ENCODE peak calls at places on chromosomes 4 and X, in nine cellular contexts. F is heart left ventricle; L is left ventricle myocardium inferior; N is CD8-positive, alpha-beta T cell; S is endothelial cell of umbilical vein; D is prostate gland; J is colonic mucosa; W is OCI-LY7; E is neuronal stem cell. Q is an unnamed sample.

GRCh38 chrX:151713859-151714258 is 2.0 kb upstream of the FATE1 start:
- DNase-seq in F (no peak), L (no peak), N (no peak), S (no peak), D (no peak), J (no peak), W (peak; percentile 11), E (no peak), Q (no peak)

GRCh38 chr4:185634066-185634652 is 98.9 kb upstream of the PDLIM3 start:
- DNase-seq in F (no peak), L (no peak), N (no peak), S (no peak), D (no peak), J (no peak), W (peak; percentile 31), E (no peak), Q (peak; percentile 27)

GRCh38 chrX:136754641-136755040 is 26.1 kb downstream of the ARHGEF6 start:
- DNase-seq in F (peak; percentile 58), L (peak; percentile 52), N (peak; percentile 39), S (no peak), D (peak; percentile 3), J (no peak), W (no peak), E (no peak), Q (peak; percentile 29)

GRCh38 chr4:153222162-153222789 is 18.0 kb downstream of the TRIM2 start:
- DNase-seq in F (peak; percentile 55), L (peak; percentile 39), N (peak; percentile 7), S (peak; percentile 82), D (peak; percentile 70), J (peak; percentile 77), W (no peak), E (peak; percentile 80), Q (peak; percentile 32)

GRCh38 chr4:70721747-70722146 is at the start of gene RUFY3:
- DNase-seq in F (peak; percentile 56), L (no peak), N (no peak), S (no peak), D (no peak), J (no peak), W (no peak), E (no peak), Q (no peak)

GRCh38 chr4:152513078-152513477 is 22.8 kb downstream of the FBXW7 start:
- DNase-seq in F (no peak), L (no peak), N (no peak), S (no peak), D (no peak), J (no peak), W (no peak), E (no peak), Q (no peak)

GRCh38 chrX:46791927-46792825 is 33.3 kb upstream of the SLC9A7 start:
- DNase-seq in F (no peak), L (no peak), N (no peak), S (peak; percentile 84), D (peak; percentile 57), J (no peak), W (no peak), E (no peak), Q (peak; percentile 41)

GRCh38 chr4:5114911-5115310 is 63.6 kb downstream of the STK32B start:
- DNase-seq in F (no peak), L (no peak), N (no peak), S (no peak), D (no peak), J (no peak), W (no peak), E (no peak), Q (no peak)

GRCh38 chr4:74682567-74683359 is 111.6 kb downstream of the BTC start:
- DNase-seq in F (no peak), L (no peak), N (no peak), S (peak; percentile 61), D (no peak), J (no peak), W (no peak), E (no peak), Q (no peak)

GRCh38 chrX:122835886-122836285 is 348.2 kb upstream of the GRIA3 start:
- DNase-seq in F (no peak), L (no peak), N (no peak), S (no peak), D (no peak), J (no peak), W (no peak), E (no peak), Q (no peak)

GRCh38 chr4:40842725-40843401 is 93.1 kb downstream of the NSUN7 start:
- DNase-seq in F (no peak), L (no peak), N (no peak), S (no peak), D (no peak), J (no peak), W (no peak), E (no peak), Q (no peak)

GRCh38 chr4:37891221-37892159 is 606 bp downstream of the TBC1D1 start:
- DNase-seq in F (peak; percentile 55), L (peak; percentile 37), N (peak; percentile 49), S (peak; percentile 17), D (peak; percentile 56), J (peak; percentile 45), W (peak; percentile 78), E (peak; percentile 24), Q (peak; percentile 90)

GRCh38 chr4:57612279-57612678 is 502.1 kb upstream of the IGFBP7 start:
- DNase-seq in F (no peak), L (no peak), N (no peak), S (no peak), D (no peak), J (no peak), W (no peak), E (no peak), Q (no peak)

GRCh38 chr4:108001540-108001939 is 11.9 kb downstream of the HADH start:
- DNase-seq in F (no peak), L (no peak), N (no peak), S (no peak), D (no peak), J (no peak), W (no peak), E (no peak), Q (no peak)

GRCh38 chr4:113773014-113773413 is 11.5 kb upstream of the CAMK2D start:
- DNase-seq in F (no peak), L (no peak), N (peak; percentile 14), S (no peak), D (no peak), J (no peak), W (no peak), E (no peak), Q (no peak)

GRCh38 chrX:133415276-133416105 is at the start of gene GPC4:
- DNase-seq in F (peak; percentile 63), L (peak; percentile 65), N (no peak), S (no peak), D (peak; percentile 56), J (peak; percentile 73), W (no peak), E (peak; percentile 51), Q (no peak)

DNA sequence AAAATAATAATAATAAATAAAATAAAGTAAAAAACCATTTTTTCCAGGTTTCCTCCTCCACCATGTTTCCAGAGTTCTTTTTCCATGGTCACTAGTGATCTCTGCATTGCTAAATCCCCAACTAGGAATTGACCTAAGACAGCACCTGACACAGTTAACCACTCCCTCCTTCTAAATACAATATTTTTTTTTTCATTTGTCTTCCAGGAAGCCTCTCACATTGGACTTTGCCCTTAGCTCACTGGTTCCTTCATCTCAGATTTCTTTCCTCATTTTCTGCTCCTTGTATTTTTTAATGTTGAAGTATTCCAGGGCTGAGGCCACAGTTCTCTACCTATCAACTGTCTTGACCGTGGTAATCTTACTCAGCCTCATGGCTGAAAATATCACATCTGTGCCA is 187.3 kb upstream of the FAM241A start:
- DNase-seq in F (no peak), L (no peak), N (no peak), S (no peak), D (no peak), J (peak; percentile 33), W (no peak), E (no peak), Q (no peak)
- H3K4me1 ChIP-seq in F (no peaks in the 10 kb centered on the region), L (no peaks in the 10 kb centered on the region), N (no peaks in the 10 kb centered on the region), S (peaks cover 16% of the 10 kb centered on the region), D (no peaks in the 10 kb centered on the region), J (no peaks in the 10 kb centered on the region), W (no peaks in the 10 kb centered on the region), E (no peaks in the 10 kb centered on the region), Q (no peaks in the 10 kb centered on the region)

GRCh38 chr4:82042042-82042441 is 331.7 kb downstream of the HNRNPD start:
- DNase-seq in F (no peak), L (no peak), N (no peak), S (no peak), D (no peak), J (no peak), W (no peak), E (no peak), Q (no peak)

GRCh38 chr4:82045267-82045666 is 328.5 kb downstream of the HNRNPD start:
- DNase-seq in F (no peak), L (no peak), N (no peak), S (no peak), D (no peak), J (no peak), W (no peak), E (no peak), Q (no peak)

GRCh38 chr4:82044141-82044993 is 329.4 kb downstream of the HNRNPD start:
- DNase-seq in F (peak; percentile 60), L (peak; percentile 37), N (no peak), S (no peak), D (peak; percentile 39), J (peak; percentile 40), W (no peak), E (peak; percentile 72), Q (no peak)

GRCh38 chr4:82043081-82043808 is 330.5 kb downstream of the HNRNPD start:
- DNase-seq in F (no peak), L (no peak), N (no peak), S (no peak), D (no peak), J (peak; percentile 32), W (no peak), E (no peak), Q (no peak)

GRCh38 chr4:82043809-82044137 is 330.0 kb downstream of the HNRNPD start:
- DNase-seq in F (no peak), L (no peak), N (no peak), S (no peak), D (peak; percentile 6), J (no peak), W (no peak), E (no peak), Q (no peak)
- H3K4me3 ChIP-seq in F (peak overlapping the region; percentile 53), L (peak overlapping the region; percentile 65), N (no peak overlapping the region), S (no peak overlapping the region), D (peak overlapping the region; percentile 32), J (no peak overlapping the region), W (no peak overlapping the region), E (peak overlapping the region; percentile 37), Q (no peak overlapping the region)

DNA sequence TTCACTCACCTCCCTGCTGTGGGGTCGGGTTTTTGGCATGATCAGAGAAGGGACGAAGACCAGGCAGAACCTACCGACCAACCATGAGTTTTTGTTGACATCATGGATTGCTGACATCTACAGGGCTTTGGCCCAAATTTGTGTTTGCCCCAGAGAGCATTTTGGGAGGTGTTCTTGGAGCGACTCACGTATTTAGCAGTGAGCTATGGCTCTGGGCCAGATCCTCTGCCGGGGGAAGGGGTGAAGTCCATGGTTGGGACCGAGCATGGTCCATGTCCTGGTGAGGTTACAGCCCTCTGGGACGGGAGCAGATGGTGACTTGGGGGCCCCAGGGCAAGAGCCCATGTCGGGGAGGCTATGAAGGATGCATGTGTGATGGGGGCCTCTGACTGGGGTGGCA is 17.4 kb downstream of the SORCS2 start:
- DNase-seq in F (no peak), L (no peak), N (no peak), S (no peak), D (no peak), J (no peak), W (no peak), E (no peak), Q (no peak)
- H3K4me1 ChIP-seq in F (peaks cover 8% of the 10 kb centered on the region), L (peaks cover 24% of the 10 kb centered on the region), N (no peaks in the 10 kb centered on the region), S (peaks cover 12% of the 10 kb centered on the region), D (peaks cover 2% of the 10 kb centered on the region), J (no peaks in the 10 kb centered on the region), W (no peaks in the 10 kb centered on the region), E (peaks cover 22% of the 10 kb centered on the region), Q (no peaks in the 10 kb centered on the region)

GRCh38 chr4:119872344-119873031 is 194.2 kb downstream of the MAD2L1 start:
- DNase-seq in F (no peak), L (no peak), N (no peak), S (no peak), D (no peak), J (no peak), W (no peak), E (no peak), Q (no peak)
- H3K4me3 ChIP-seq in F (no peak overlapping the region), L (no peak overlapping the region), N (no peak overlapping the region), S (no peak overlapping the region), D (no peak overlapping the region), J (no peak overlapping the region), W (no peak overlapping the region), E (no peak overlapping the region), Q (no peak overlapping the region)

Q was measured in CD4-positive, CD25-positive, alpha-beta regulatory T cell.